ENCODE peak calls at places on chromosome 6, in six cellular contexts. Q is A549, E is GM23338, C is GM12878, W is HCT116, T is HepG2. V is an unnamed sample.

GRCh38 chr6:62283828-62284411 is 2.1 kb downstream of the KHDRBS2 start:
- DNase-seq in T (peak), E (peak), Q (peak), C (no peak), W (peak), V (peak)

GRCh38 chr6:26086214-26086613 is 1.0 kb upstream of the HFE start:
- DNase-seq in Q (no peak), T (no peak), C (no peak), E (no peak), W (no peak), V (no peak)

GRCh38 chr6:158654498-158654897 is 4.6 kb downstream of the SYTL3 start:
- DNase-seq in E (no peak), T (peak), Q (no peak), C (no peak), W (no peak), V (peak)

GRCh38 chr6:125296461-125296860 is 5.3 kb downstream of the HDDC2 start:
- DNase-seq in E (no peak), Q (no peak), W (no peak), T (no peak), C (no peak), V (no peak)

GRCh38 chr6:125546827-125547226 is 202.6 kb upstream of the HEY2 start:
- DNase-seq in T (peak), C (no peak), E (peak), Q (peak), W (peak), V (no peak)

GRCh38 chr6:12939314-12939713 is 222.7 kb downstream of the PHACTR1 start:
- DNase-seq in C (no peak), E (no peak), T (no peak), Q (no peak), W (no peak), V (no peak)

GRCh38 chr6:95294047-95294446 is 283.3 kb upstream of the MANEA start:
- DNase-seq in Q (no peak), W (no peak), E (peak), T (no peak), C (no peak), V (no peak)

GRCh38 chr6:83270971-83271714 is 78.0 kb downstream of the RWDD2A start:
- DNase-seq in W (peak), Q (no peak), C (no peak), E (no peak), T (no peak), V (no peak)

GRCh38 chr6:14642842-14643241 is 525.3 kb downstream of the CD83 start:
- DNase-seq in W (no peak), Q (no peak), T (no peak), E (no peak), C (no peak), V (no peak)

GRCh38 chr6:108739496-108740330 is 108.5 kb upstream of the ARMC2 start:
- DNase-seq in W (no peak), Q (no peak), C (no peak), E (no peak), T (no peak), V (no peak)

DNA sequence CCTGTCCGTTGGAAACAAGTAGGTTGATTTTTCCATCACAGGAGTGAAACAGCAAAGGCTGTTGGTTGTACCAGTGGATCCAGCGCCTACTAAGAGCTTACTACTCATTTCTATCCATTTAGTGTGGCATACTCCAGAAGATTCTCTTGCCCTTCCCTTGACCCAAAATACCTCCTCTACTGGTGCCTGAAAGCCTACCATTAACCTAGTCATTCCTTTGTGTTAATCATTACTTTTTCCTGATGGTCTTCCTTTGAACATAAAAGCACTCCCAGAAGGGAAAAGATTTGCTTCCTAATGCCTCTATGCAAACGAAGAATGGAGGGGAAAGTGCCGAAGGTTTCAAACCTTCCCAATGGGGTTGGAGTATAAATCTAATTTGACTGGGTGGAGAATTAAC is 123.3 kb downstream of the QRSL1 start:
- DNase-seq in T (peak), W (no peak), Q (no peak), E (no peak), C (no peak), V (no peak)
- TF ChIP-seq CTCF in T (no peak), W (no peak), Q (no peak), E (no peak), C (no peak), V (no peak)

DNA sequence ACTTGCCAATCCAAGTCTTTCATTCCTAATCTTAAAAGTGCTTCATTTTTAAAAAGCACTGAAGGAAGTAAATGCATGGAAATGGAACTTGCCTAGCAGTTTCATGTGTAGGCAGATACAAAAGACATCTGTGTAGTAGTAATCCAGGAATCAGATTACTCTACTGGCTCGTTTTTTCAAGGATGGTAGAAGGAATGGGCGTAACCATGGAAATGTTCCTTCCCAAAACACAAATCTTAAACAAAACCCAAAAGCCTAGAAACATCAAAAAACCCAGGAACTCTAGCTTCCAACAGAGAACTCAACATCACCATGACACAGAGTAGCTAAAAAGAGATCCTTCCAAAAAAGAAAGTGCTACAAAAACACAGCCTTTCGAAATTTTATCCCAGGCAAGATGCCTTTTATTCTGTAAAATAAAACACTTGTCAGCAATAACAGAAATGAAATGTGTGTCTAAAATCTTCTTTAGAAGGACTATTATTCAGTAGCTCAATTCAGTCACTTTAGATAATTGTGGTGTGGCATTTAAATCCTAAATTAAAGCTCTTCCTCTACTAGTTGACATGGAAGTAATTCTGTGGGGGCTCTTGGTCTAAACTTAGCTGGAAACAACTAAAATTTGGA is 81.7 kb downstream of the FAM217A start:
- DNase-seq in W (no peak), T (no peak), Q (no peak), C (no peak), E (peak), V (no peak)
- TF ChIP-seq REST in W (no peak), T (no peak), Q (no peak), C (no peak), E (no peak), V (no peak)

DNA sequence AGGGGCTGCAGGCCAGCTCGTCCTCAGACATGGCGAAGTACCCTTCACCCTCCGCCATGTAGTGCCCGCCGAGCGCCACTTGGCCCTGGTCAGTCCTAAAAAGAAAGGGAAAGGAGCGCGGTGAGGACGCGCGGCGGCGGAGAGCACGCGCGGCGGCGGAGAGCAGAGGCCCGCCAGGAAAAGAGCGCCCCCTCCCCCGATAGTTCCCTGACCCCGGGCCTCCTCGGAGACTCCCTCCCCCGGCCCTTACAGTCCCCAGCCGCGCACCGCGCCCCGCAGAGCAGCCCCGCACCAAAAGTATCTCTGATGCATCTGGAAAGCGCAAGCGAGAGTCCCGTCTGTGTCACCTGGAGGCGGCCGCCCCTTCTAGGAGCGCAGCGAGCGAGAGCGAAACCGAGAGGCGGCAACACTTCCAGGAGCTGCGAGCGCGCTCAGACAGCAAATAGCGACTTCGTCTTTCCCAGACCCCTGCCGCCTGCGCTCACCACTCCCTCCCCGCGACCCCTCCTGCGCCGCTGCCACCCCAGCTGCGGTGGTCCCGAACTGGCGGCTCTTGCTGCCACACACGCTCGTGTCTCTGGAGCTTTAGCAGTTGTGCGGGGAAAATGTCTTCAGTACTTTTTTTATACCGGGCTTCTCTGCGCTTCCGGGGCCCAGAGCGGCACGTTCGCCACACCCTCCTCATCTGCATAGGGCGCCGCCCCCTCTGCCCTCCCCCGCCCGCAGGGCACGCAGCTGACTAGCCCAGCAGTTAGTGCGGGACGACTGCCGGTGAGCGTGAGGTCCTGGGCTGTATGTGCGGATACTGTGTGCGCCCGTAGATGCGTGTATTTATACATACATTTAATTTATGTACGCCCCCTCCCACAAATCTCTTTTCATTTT is at the start of gene TENT5A:
- DNase-seq in T (peak), Q (peak), C (no peak), W (peak), E (peak), V (peak)
- TF ChIP-seq CTCF in T (peak), Q (no peak), C (no peak), W (no peak), E (peak), V (no peak)

DNA sequence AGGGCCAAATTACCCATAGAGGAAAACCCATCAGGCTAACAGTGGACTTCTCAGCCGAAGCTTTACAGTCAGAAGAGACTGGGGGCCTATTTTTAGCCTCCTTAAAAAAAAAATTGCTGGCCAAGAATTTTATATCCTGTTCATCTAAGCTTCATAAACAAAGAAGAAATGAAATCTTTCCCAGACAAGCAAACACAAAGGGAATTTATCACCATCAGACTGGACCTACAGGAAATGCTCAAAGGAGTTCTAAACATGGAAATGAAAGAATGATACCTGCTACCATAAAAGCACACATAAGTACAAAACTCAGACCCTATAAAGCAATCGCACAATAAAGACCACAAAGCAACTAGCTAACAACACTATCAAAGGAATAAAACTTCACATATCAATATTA is 19.3 kb downstream of the DTNBP1 start:
- DNase-seq in E (no peak), W (no peak), T (no peak), Q (peak), C (no peak), V (no peak)
- TF ChIP-seq REST in E (no peak), W (no peak), T (no peak), Q (no peak), C (no peak), V (no peak)

V was measured in HL-60.